ENCODE peak calls at places on chromosomes 2 and 18, in seven cellular contexts. One of them, this sample, is unnamed.

GRCh38 chr2:86789687-86790133 is 1.0 kb downstream of the CD8A start:
- DNase-seq in IMR-90: no peak
- DNase-seq in fibroblast of pulmonary artery: no peak
- DNase-seq in lung: no peak
- DNase-seq in neural progenitor cell: no peak
- DNase-seq in fibroblast of lung: no peak
- DNase-seq in fibroblast of mammary gland: no peak
- DNase-seq in this sample: no peak

GRCh38 chr18:63322908-63323634 is 3.5 kb upstream of the BCL2 start:
- DNase-seq in lung: peak; percentile 65
- DNase-seq in IMR-90: peak; percentile 73
- DNase-seq in fibroblast of mammary gland: peak; percentile 82
- DNase-seq in fibroblast of pulmonary artery: peak; percentile 85
- DNase-seq in neural progenitor cell: peak; percentile 84
- DNase-seq in fibroblast of lung: peak; percentile 83
- DNase-seq in this sample: peak; percentile 88

GRCh38 chr2:156065912-156066311 is 266.6 kb downstream of the NR4A2 start:
- DNase-seq in neural progenitor cell: no peak
- DNase-seq in lung: no peak
- DNase-seq in fibroblast of mammary gland: no peak
- DNase-seq in IMR-90: no peak
- DNase-seq in fibroblast of lung: no peak
- DNase-seq in fibroblast of pulmonary artery: no peak
- DNase-seq in this sample: no peak

GRCh38 chr2:11773111-11773510 is 26.7 kb downstream of the LPIN1 start:
- DNase-seq in IMR-90: no peak
- DNase-seq in fibroblast of lung: no peak
- DNase-seq in fibroblast of pulmonary artery: no peak
- DNase-seq in lung: no peak
- DNase-seq in neural progenitor cell: no peak
- DNase-seq in fibroblast of mammary gland: no peak
- DNase-seq in this sample: no peak

GRCh38 chr2:27212626-27213471 is 781 bp upstream of the SLC5A6 start:
- DNase-seq in fibroblast of lung: peak; percentile 74
- DNase-seq in IMR-90: peak; percentile 76
- DNase-seq in lung: no peak
- DNase-seq in neural progenitor cell: peak; percentile 11
- DNase-seq in fibroblast of mammary gland: peak; percentile 82
- DNase-seq in fibroblast of pulmonary artery: peak; percentile 74
- DNase-seq in this sample: peak; percentile 81

GRCh38 chr18:39596216-39596615 is 2030.6 kb upstream of the CELF4 start:
- DNase-seq in IMR-90: peak; percentile 73
- DNase-seq in neural progenitor cell: no peak
- DNase-seq in fibroblast of pulmonary artery: no peak
- DNase-seq in fibroblast of lung: peak; percentile 14
- DNase-seq in fibroblast of mammary gland: no peak
- DNase-seq in lung: no peak
- DNase-seq in this sample: no peak

GRCh38 chr2:101435011-101435862 is 39.7 kb downstream of the RFX8 start:
- DNase-seq in fibroblast of pulmonary artery: peak; percentile 62
- DNase-seq in IMR-90: peak; percentile 41
- DNase-seq in lung: no peak
- DNase-seq in neural progenitor cell: peak; percentile 93
- DNase-seq in fibroblast of mammary gland: peak; percentile 82
- DNase-seq in fibroblast of lung: peak; percentile 66
- DNase-seq in this sample: peak; percentile 54

GRCh38 chr18:6553234-6553900 is 138.7 kb upstream of the L3MBTL4 start:
- DNase-seq in fibroblast of mammary gland: peak; percentile 64
- DNase-seq in neural progenitor cell: no peak
- DNase-seq in fibroblast of lung: peak; percentile 70
- DNase-seq in fibroblast of pulmonary artery: no peak
- DNase-seq in IMR-90: peak; percentile 13
- DNase-seq in lung: no peak
- DNase-seq in this sample: peak; percentile 32

GRCh38 chr18:62526098-62527025 is 3.5 kb downstream of the ZCCHC2 start:
- DNase-seq in fibroblast of pulmonary artery: peak; percentile 73
- DNase-seq in IMR-90: peak; percentile 80
- DNase-seq in neural progenitor cell: peak; percentile 92
- DNase-seq in fibroblast of lung: peak; percentile 95
- DNase-seq in lung: peak; percentile 80
- DNase-seq in fibroblast of mammary gland: peak; percentile 96
- DNase-seq in this sample: peak; percentile 87

GRCh38 chr2:72915076-72915906 is 2.0 kb upstream of the EMX1 start:
- DNase-seq in neural progenitor cell: peak; percentile 45
- DNase-seq in fibroblast of pulmonary artery: no peak
- DNase-seq in lung: no peak
- DNase-seq in IMR-90: no peak
- DNase-seq in fibroblast of mammary gland: no peak
- DNase-seq in fibroblast of lung: no peak
- DNase-seq in this sample: no peak

GRCh38 chr18:76480913-76481312 is 14.1 kb downstream of the ZNF516 start:
- DNase-seq in lung: no peak
- DNase-seq in fibroblast of lung: no peak
- DNase-seq in fibroblast of mammary gland: no peak
- DNase-seq in neural progenitor cell: peak; percentile 43
- DNase-seq in fibroblast of pulmonary artery: no peak
- DNase-seq in IMR-90: no peak
- DNase-seq in this sample: no peak

GRCh38 chr2:180790891-180791290 is 189.5 kb upstream of the UBE2E3 start:
- DNase-seq in fibroblast of mammary gland: peak; percentile 11
- DNase-seq in fibroblast of pulmonary artery: peak; percentile 50
- DNase-seq in fibroblast of lung: peak; percentile 79
- DNase-seq in neural progenitor cell: no peak
- DNase-seq in lung: no peak
- DNase-seq in IMR-90: peak; percentile 38
- DNase-seq in this sample: peak; percentile 60

GRCh38 chr2:10518470-10519060 is 70.4 kb upstream of the ODC1 start:
- DNase-seq in fibroblast of mammary gland: no peak
- DNase-seq in fibroblast of lung: no peak
- DNase-seq in neural progenitor cell: no peak
- DNase-seq in fibroblast of pulmonary artery: no peak
- DNase-seq in IMR-90: no peak
- DNase-seq in lung: no peak
- DNase-seq in this sample: no peak

GRCh38 chr2:134957477-134957876 is 38.9 kb downstream of the CCNT2 start:
- DNase-seq in fibroblast of lung: no peak
- DNase-seq in neural progenitor cell: no peak
- DNase-seq in fibroblast of mammary gland: no peak
- DNase-seq in fibroblast of pulmonary artery: no peak
- DNase-seq in lung: no peak
- DNase-seq in IMR-90: no peak
- DNase-seq in this sample: no peak

GRCh38 chr2:31371691-31372090 is 42.9 kb downstream of the XDH start:
- DNase-seq in fibroblast of pulmonary artery: no peak
- DNase-seq in fibroblast of lung: no peak
- DNase-seq in IMR-90: no peak
- DNase-seq in fibroblast of mammary gland: no peak
- DNase-seq in neural progenitor cell: no peak
- DNase-seq in lung: no peak
- DNase-seq in this sample: peak; percentile 19

GRCh38 chr2:67476808-67477790 is 80.0 kb downstream of the ETAA1 start:
- DNase-seq in fibroblast of pulmonary artery: peak; percentile 82
- DNase-seq in lung: no peak
- DNase-seq in fibroblast of mammary gland: peak; percentile 69
- DNase-seq in neural progenitor cell: peak; percentile 19
- DNase-seq in IMR-90: peak; percentile 81
- DNase-seq in fibroblast of lung: peak; percentile 83
- DNase-seq in this sample: peak; percentile 72

GRCh38 chr2:88690591-88691338 is 708 bp upstream of the RPIA start:
- DNase-seq in fibroblast of lung: no peak
- DNase-seq in neural progenitor cell: no peak
- DNase-seq in fibroblast of mammary gland: peak; percentile 11
- DNase-seq in IMR-90: peak; percentile 2
- DNase-seq in fibroblast of pulmonary artery: peak; percentile 10
- DNase-seq in lung: no peak
- DNase-seq in this sample: peak; percentile 11
- TF ChIP-seq CTCF in fibroblast of lung: no peak
- TF ChIP-seq CTCF in neural progenitor cell: peak; percentile 19
- TF ChIP-seq CTCF in fibroblast of mammary gland: no peak
- TF ChIP-seq CTCF in IMR-90: no peak
- TF ChIP-seq CTCF in fibroblast of pulmonary artery: no peak
- TF ChIP-seq CTCF in lung: no peak
- TF ChIP-seq CTCF in this sample: peak; percentile 24

GRCh38 chr2:206212673-206213513 is 53.2 kb downstream of the EEF1B2 start:
- DNase-seq in lung: no peak
- DNase-seq in neural progenitor cell: no peak
- DNase-seq in fibroblast of pulmonary artery: peak; percentile 64
- DNase-seq in IMR-90: peak; percentile 17
- DNase-seq in fibroblast of lung: peak; percentile 69
- DNase-seq in fibroblast of mammary gland: peak; percentile 54
- DNase-seq in this sample: peak; percentile 72

GRCh38 chr2:206217162-206217561 is 57.3 kb upstream of the ZDBF2 start:
- DNase-seq in fibroblast of pulmonary artery: no peak
- DNase-seq in fibroblast of mammary gland: no peak
- DNase-seq in neural progenitor cell: peak; percentile 81
- DNase-seq in fibroblast of lung: no peak
- DNase-seq in lung: no peak
- DNase-seq in IMR-90: no peak
- DNase-seq in this sample: no peak

GRCh38 chr2:206217743-206218520 is 56.5 kb upstream of the ZDBF2 start:
- DNase-seq in neural progenitor cell: peak; percentile 44
- DNase-seq in IMR-90: no peak
- DNase-seq in lung: no peak
- DNase-seq in fibroblast of mammary gland: peak; percentile 35
- DNase-seq in fibroblast of pulmonary artery: peak; percentile 43
- DNase-seq in fibroblast of lung: peak; percentile 36
- DNase-seq in this sample: peak; percentile 26

GRCh38 chr2:206211657-206212255 is 52.1 kb downstream of the EEF1B2 start:
- DNase-seq in fibroblast of pulmonary artery: peak; percentile 64
- DNase-seq in IMR-90: peak; percentile 22
- DNase-seq in lung: no peak
- DNase-seq in fibroblast of mammary gland: peak; percentile 76
- DNase-seq in fibroblast of lung: peak; percentile 74
- DNase-seq in neural progenitor cell: no peak
- DNase-seq in this sample: peak; percentile 50

DNA sequence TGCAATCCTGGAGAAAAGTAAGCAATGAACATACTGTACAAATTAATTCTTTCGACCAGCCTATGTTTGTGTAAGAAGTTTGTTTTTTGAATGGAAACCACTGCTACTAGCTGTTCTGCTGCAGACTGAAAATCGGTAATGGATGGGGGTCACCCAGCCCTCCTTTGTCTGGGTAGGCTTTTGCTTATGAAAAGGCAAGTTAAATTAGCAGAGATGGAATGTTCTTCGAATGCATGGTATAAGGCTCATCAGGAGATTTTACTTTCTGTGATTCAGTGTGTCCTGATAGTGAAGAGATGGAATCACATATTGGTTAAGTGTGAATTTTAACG is 53.8 kb downstream of the EEF1B2 start:
- DNase-seq in fibroblast of lung: no peak
- DNase-seq in IMR-90: no peak
- DNase-seq in lung: no peak
- DNase-seq in neural progenitor cell: no peak
- DNase-seq in fibroblast of pulmonary artery: no peak
- DNase-seq in fibroblast of mammary gland: no peak
- DNase-seq in this sample: no peak
- H3K4me3 ChIP-seq in fibroblast of lung: peak overlapping the region; percentile 90
- H3K4me3 ChIP-seq in IMR-90: peak overlapping the region; percentile 28
- H3K4me3 ChIP-seq in lung: no peak overlapping the region
- H3K4me3 ChIP-seq in neural progenitor cell: peak overlapping the region; percentile 21
- H3K4me3 ChIP-seq in fibroblast of pulmonary artery: peak overlapping the region; percentile 48
- H3K4me3 ChIP-seq in fibroblast of mammary gland: peak overlapping the region; percentile 57
- H3K4me3 ChIP-seq in this sample: peak overlapping the region; percentile 55

GRCh38 chr2:176269319-176270099 is at the start of gene MTX2:
- DNase-seq in lung: peak; percentile 71
- DNase-seq in fibroblast of mammary gland: peak; percentile 42
- DNase-seq in IMR-90: peak; percentile 57
- DNase-seq in fibroblast of lung: peak; percentile 62
- DNase-seq in neural progenitor cell: peak; percentile 88
- DNase-seq in fibroblast of pulmonary artery: peak; percentile 69
- DNase-seq in this sample: peak; percentile 67
- TF ChIP-seq CTCF in lung: no peak
- TF ChIP-seq CTCF in fibroblast of mammary gland: no peak
- TF ChIP-seq CTCF in IMR-90: no peak
- TF ChIP-seq CTCF in fibroblast of lung: no peak
- TF ChIP-seq CTCF in neural progenitor cell: peak; percentile 20
- TF ChIP-seq CTCF in fibroblast of pulmonary artery: no peak
- TF ChIP-seq CTCF in this sample: peak; percentile 22

GRCh38 chr2:160472839-160473251 is 20.8 kb downstream of the RBMS1 start:
- DNase-seq in fibroblast of pulmonary artery: no peak
- DNase-seq in fibroblast of mammary gland: peak; percentile 37
- DNase-seq in neural progenitor cell: peak; percentile 32
- DNase-seq in lung: no peak
- DNase-seq in IMR-90: peak; percentile 94
- DNase-seq in fibroblast of lung: peak; percentile 95
- DNase-seq in this sample: peak; percentile 73

GRCh38 chr2:160471950-160472349 is 21.7 kb downstream of the RBMS1 start:
- DNase-seq in fibroblast of mammary gland: peak; percentile 56
- DNase-seq in fibroblast of pulmonary artery: no peak
- DNase-seq in fibroblast of lung: peak; percentile 62
- DNase-seq in IMR-90: no peak
- DNase-seq in lung: no peak
- DNase-seq in neural progenitor cell: no peak
- DNase-seq in this sample: peak; percentile 36

GRCh38 chr2:160474891-160475795 is 18.5 kb downstream of the RBMS1 start:
- DNase-seq in lung: no peak
- DNase-seq in fibroblast of pulmonary artery: peak; percentile 53
- DNase-seq in neural progenitor cell: no peak
- DNase-seq in fibroblast of lung: peak; percentile 28
- DNase-seq in IMR-90: peak; percentile 49
- DNase-seq in fibroblast of mammary gland: no peak
- DNase-seq in this sample: peak; percentile 63

GRCh38 chr2:160474319-160474645 is 19.3 kb downstream of the RBMS1 start:
- DNase-seq in neural progenitor cell: no peak
- DNase-seq in IMR-90: no peak
- DNase-seq in fibroblast of mammary gland: no peak
- DNase-seq in lung: no peak
- DNase-seq in fibroblast of pulmonary artery: no peak
- DNase-seq in fibroblast of lung: peak; percentile 44
- DNase-seq in this sample: peak; percentile 80

DNA sequence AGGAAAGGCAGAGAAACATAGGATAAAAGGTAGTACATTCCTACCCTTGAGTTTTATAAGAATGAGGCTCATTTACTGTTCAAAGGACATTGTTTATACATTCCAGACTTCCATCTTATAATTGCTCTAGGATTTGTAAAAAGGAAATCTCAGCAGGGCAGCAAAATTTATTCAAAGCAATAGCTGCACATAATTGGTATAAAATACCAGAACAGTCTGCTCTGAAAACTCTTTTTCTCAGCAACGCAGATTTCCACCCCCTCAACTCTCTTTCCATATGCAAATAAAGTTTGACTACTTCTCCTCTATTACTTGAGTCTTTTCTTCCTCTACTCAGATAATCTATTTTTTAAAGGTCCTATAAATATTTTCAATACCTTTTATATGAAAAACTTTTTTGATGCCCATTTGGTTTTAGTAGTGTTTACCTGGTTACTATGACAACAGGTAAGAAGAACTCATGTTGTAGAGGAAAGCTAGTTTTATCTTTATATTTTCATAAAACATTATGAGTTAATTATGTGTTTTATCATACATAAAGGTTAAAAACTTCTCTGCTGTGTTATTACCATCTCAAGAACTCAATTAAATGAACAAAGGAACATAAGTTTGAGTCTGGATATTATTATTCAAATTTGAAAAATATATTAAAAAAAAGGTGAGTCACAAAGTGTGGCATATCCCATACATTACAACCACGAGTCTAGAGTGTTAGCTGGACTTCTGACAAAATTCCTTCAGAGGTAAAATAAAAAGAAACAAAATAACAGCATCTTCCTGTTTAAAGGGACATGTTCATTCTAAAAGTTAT is 19.9 kb downstream of the RBMS1 start:
- DNase-seq in fibroblast of lung: peak; percentile 24
- DNase-seq in fibroblast of pulmonary artery: no peak
- DNase-seq in neural progenitor cell: no peak
- DNase-seq in lung: no peak
- DNase-seq in IMR-90: no peak
- DNase-seq in fibroblast of mammary gland: no peak
- DNase-seq in this sample: peak; percentile 25
- H3K4me3 ChIP-seq in fibroblast of lung: peak overlapping the region; percentile 13
- H3K4me3 ChIP-seq in fibroblast of pulmonary artery: no peak overlapping the region
- H3K4me3 ChIP-seq in neural progenitor cell: no peak overlapping the region
- H3K4me3 ChIP-seq in lung: no peak overlapping the region
- H3K4me3 ChIP-seq in IMR-90: no peak overlapping the region
- H3K4me3 ChIP-seq in fibroblast of mammary gland: no peak overlapping the region
- H3K4me3 ChIP-seq in this sample: no peak overlapping the region

This sample was measured in choroid plexus epithelial cell.